ENCODE peak calls at places on chromosomes 2 and 18, in nine cellular contexts. I, H, U, J, R, L, M, V and N are unnamed samples.

GRCh38 chr2:56040189-56040588 is 116.6 kb upstream of the EFEMP1 start:
- DNase-seq in I (no peak), H (no peak), U (no peak), J (no peak), R (no peak), L (no peak), M (no peak), V (no peak), N (no peak)

GRCh38 chr18:66587430-66587829 is 16.5 kb downstream of the CDH19 start:
- DNase-seq in I (peak), H (no peak), U (no peak), J (no peak), R (no peak), L (no peak), M (no peak), V (no peak), N (no peak)

GRCh38 chr2:72289736-72290135 is 142.1 kb upstream of the CYP26B1 start:
- DNase-seq in I (no peak), H (no peak), U (no peak), J (no peak), R (no peak), L (no peak), M (no peak), V (no peak), N (no peak)

GRCh38 chr2:63052411-63053234 is 2.0 kb downstream of the OTX1 start:
- DNase-seq in I (no peak), H (no peak), U (no peak), J (no peak), R (no peak), L (no peak), M (no peak), V (peak), N (no peak)

GRCh38 chr2:224816816-224817215 is 100.7 kb upstream of the CCDC195 start:
- DNase-seq in I (peak), H (peak), U (peak), J (no peak), R (no peak), L (no peak), M (no peak), V (peak), N (peak)

GRCh38 chr2:27249891-27250651 is 12.8 kb downstream of the SLC30A3 start:
- DNase-seq in I (peak), H (no peak), U (peak), J (peak), R (peak), L (peak), M (peak), V (peak), N (no peak)

GRCh38 chr2:239677455-239678185 is 276.8 kb upstream of the HDAC4 start:
- DNase-seq in I (no peak), H (no peak), U (no peak), J (peak), R (no peak), L (no peak), M (no peak), V (no peak), N (no peak)

GRCh38 chr2:62065243-62065642 is 130.7 kb upstream of the B3GNT2 start:
- DNase-seq in I (no peak), H (no peak), U (no peak), J (no peak), R (no peak), L (no peak), M (no peak), V (no peak), N (no peak)

GRCh38 chr2:200356794-200357472 is 50.4 kb downstream of the SPATS2L start:
- DNase-seq in I (peak), H (peak), U (peak), J (no peak), R (no peak), L (no peak), M (no peak), V (peak), N (no peak)

GRCh38 chr18:3839481-3840075 is 389.6 kb downstream of the TGIF1 start:
- DNase-seq in I (no peak), H (no peak), U (no peak), J (no peak), R (no peak), L (no peak), M (no peak), V (peak), N (no peak)

GRCh38 chr2:29123584-29124349 is 8.6 kb downstream of the CLIP4 start:
- DNase-seq in I (peak), H (peak), U (peak), J (no peak), R (no peak), L (no peak), M (no peak), V (no peak), N (peak)

DNA sequence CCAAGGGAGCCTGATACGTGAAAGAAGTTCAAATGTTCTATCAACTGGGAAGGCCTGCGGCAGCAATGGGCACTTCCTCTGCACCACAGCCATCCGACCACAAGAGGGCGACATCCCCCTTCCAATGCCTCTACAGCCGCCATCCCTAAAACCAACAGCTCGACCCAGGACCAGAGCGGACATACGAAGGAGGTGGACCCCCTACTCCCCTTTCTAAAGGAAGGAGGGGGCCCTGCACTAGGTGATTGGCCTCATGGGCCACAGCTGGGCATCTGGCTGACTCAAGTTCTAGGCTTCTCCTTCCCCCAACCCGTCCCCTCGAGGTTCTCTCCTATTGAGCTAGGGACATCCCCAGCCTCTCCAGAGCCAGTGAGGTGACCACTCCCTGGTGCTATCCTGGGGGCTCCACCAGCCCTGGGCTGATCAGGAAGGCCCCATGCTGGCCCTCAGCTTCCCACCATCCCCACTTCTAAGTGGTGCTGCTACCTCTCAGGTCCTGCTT is 217.2 kb downstream of the TNS1 start:
- DNase-seq in I (peak), H (peak), U (peak), J (peak), R (peak), L (peak), M (peak), V (peak), N (no peak)
- TF ChIP-seq CTCF in I (peak), H (peak), U (peak), J (peak), R (peak), L (peak), M (peak), V (peak), N (peak)

DNA sequence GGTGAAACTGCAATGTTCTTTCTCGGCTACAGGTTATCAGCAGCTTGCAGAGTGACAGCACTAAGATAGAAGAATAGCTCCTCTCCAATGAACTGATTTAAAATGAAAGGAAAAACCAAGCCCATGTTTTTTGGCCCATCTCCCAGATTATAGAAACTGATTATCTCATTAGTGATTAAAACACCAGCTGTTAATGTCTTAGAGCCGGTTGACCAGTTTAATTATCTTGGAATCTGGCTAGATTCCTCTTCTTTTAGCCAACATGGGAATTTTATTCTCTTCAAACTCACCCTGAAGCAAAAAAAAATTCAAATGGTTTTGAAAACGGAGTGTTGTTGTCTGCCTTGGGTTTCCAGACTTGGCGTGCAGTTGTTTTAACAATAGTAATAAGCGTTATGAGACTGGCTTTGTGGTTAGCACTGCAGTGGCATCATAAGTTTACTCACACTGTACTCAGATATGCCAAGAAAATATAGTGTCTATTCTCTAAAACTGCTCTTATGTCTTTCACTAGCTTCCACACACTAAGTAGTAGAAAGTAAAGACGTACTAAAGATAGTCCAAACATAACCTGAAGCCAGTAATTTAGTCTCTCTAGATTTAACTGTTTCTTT is 665.3 kb downstream of the STK39 start:
- DNase-seq in I (peak), H (no peak), U (peak), J (no peak), R (no peak), L (no peak), M (no peak), V (no peak), N (no peak)
- H3K4me3 ChIP-seq in I (no peak), H (no peak), U (peak), J (no peak), R (no peak), L (no peak), M (no peak), V (no peak), N (no peak)

GRCh38 chr2:109494351-109494750 is 119.4 kb downstream of the SEPTIN10 start:
- DNase-seq in I (no peak), H (no peak), U (no peak), J (no peak), R (no peak), L (peak), M (no peak), V (no peak), N (no peak)
- TF ChIP-seq CTCF in I (no peak), H (no peak), U (no peak), J (no peak), R (no peak), L (no peak), M (no peak), V (no peak), N (no peak)

GRCh38 chr18:48832961-48833700 is 117.6 kb downstream of the SMAD7 start:
- DNase-seq in I (peak), H (peak), U (peak), J (peak), R (no peak), L (peak), M (peak), V (no peak), N (peak)
- H3K4me3 ChIP-seq in I (no peak), H (no peak), U (no peak), J (peak), R (no peak), L (no peak), M (no peak), V (no peak), N (no peak)

GRCh38 chr2:101409699-101410098 is 22.4 kb upstream of the CREG2 start:
- DNase-seq in I (no peak), H (no peak), U (no peak), J (no peak), R (no peak), L (no peak), M (no peak), V (no peak), N (no peak)
- TF ChIP-seq CTCF in I (no peak), H (no peak), U (no peak), J (no peak), R (no peak), L (no peak), M (no peak), V (peak), N (no peak)

GRCh38 chr2:68391869-68392268 is 26.8 kb downstream of the PLEK start:
- DNase-seq in I (no peak), H (no peak), U (no peak), J (no peak), R (no peak), L (no peak), M (no peak), V (no peak), N (no peak)
- H3K4me3 ChIP-seq in I (no peak), H (no peak), U (no peak), J (no peak), R (no peak), L (no peak), M (no peak), V (no peak), N (no peak)

GRCh38 chr18:70998490-70998889 is 709.6 kb downstream of the SOCS6 start:
- DNase-seq in I (peak), H (no peak), U (no peak), J (no peak), R (no peak), L (no peak), M (no peak), V (no peak), N (no peak)
- TF ChIP-seq CTCF in I (peak), H (no peak), U (no peak), J (no peak), R (no peak), L (no peak), M (no peak), V (peak), N (peak)

GRCh38 chr2:188983427-188984101 is 9.4 kb downstream of the COL3A1 start:
- DNase-seq in I (peak), H (no peak), U (peak), J (no peak), R (no peak), L (no peak), M (no peak), V (peak), N (no peak)
- H3K4me3 ChIP-seq in I (no peak), H (peak), U (peak), J (no peak), R (no peak), L (no peak), M (no peak), V (no peak), N (no peak)

GRCh38 chr2:216064014-216064630 is 17.5 kb downstream of the PECR start:
- DNase-seq in I (peak), H (peak), U (peak), J (no peak), R (no peak), L (no peak), M (no peak), V (peak), N (no peak)

GRCh38 chr2:216055661-216056060 is 25.9 kb downstream of the PECR start:
- DNase-seq in I (no peak), H (no peak), U (no peak), J (no peak), R (no peak), L (no peak), M (no peak), V (no peak), N (no peak)

GRCh38 chr2:216056739-216057138 is 24.9 kb downstream of the PECR start:
- DNase-seq in I (no peak), H (no peak), U (no peak), J (no peak), R (no peak), L (no peak), M (no peak), V (no peak), N (no peak)

GRCh38 chr2:216057688-216058193 is 23.9 kb downstream of the PECR start:
- DNase-seq in I (peak), H (peak), U (peak), J (peak), R (no peak), L (peak), M (no peak), V (peak), N (no peak)

GRCh38 chr2:216059233-216059834 is 22.3 kb downstream of the PECR start:
- DNase-seq in I (no peak), H (no peak), U (no peak), J (no peak), R (peak), L (no peak), M (no peak), V (no peak), N (no peak)
- TF ChIP-seq CTCF in I (peak), H (no peak), U (no peak), J (peak), R (no peak), L (peak), M (no peak), V (no peak), N (peak)

GRCh38 chr2:134234535-134234934 is 19.3 kb upstream of the MGAT5 start:
- DNase-seq in I (no peak), H (no peak), U (no peak), J (no peak), R (no peak), L (no peak), M (no peak), V (no peak), N (no peak)
- H3K4me3 ChIP-seq in I (no peak), H (no peak), U (no peak), J (no peak), R (no peak), L (no peak), M (no peak), V (no peak), N (no peak)